ENCODE peak calls at places on chromosomes 3 and 15, in four cellular contexts. W is GM12878, V is K562, H is HepG2. J is an unnamed sample.
A peak's percentile ranks its signal among the peaks of the same experiment; 100 is the strongest.

GRCh38 chr3:171129827-171130226 is 103.3 kb upstream of the SLC2A2 start:
- DNase-seq in H (peak; percentile 58), V (no peak), W (no peak), J (no peak)

GRCh38 chr3:182682263-182683229 is 110.8 kb upstream of the ATP11B start:
- DNase-seq in H (peak; percentile 12), V (peak; percentile 53), W (peak; percentile 5), J (peak; percentile 85)

GRCh38 chr3:156723182-156723619 is 48.8 kb downstream of the TIPARP start:
- DNase-seq in H (no peak), W (no peak), V (no peak), J (no peak)

GRCh38 chr15:67892559-67893377 is 52.9 kb upstream of the RNU6-1 start:
- DNase-seq in W (no peak), V (no peak), H (no peak), J (no peak)

GRCh38 chr3:163943664-163944063 is 1134.6 kb downstream of the SI start:
- DNase-seq in V (no peak), H (no peak), W (no peak), J (no peak)

GRCh38 chr3:10353661-10354372 is 32.9 kb upstream of the SEC13 start:
- DNase-seq in H (no peak), V (no peak), W (no peak), J (no peak)

GRCh38 chr3:123405021-123405420 is 43.9 kb downstream of the ADCY5 start:
- DNase-seq in W (no peak), V (no peak), H (no peak), J (no peak)

GRCh38 chr3:39752751-39753150 is 56.7 kb upstream of the MYRIP start:
- DNase-seq in W (no peak), H (no peak), V (no peak), J (no peak)

GRCh38 chr3:193782280-193782654 is 189.3 kb downstream of the OPA1 start:
- DNase-seq in V (no peak), W (no peak), H (no peak), J (no peak)

GRCh38 chr3:112303811-112304325 is 9.9 kb upstream of the SLC9C1 start:
- DNase-seq in W (no peak), H (no peak), V (no peak), J (no peak)

GRCh38 chr15:68055224-68055705 is 1.1 kb downstream of the PIAS1 start:
- DNase-seq in W (peak; percentile 88), V (no peak), H (no peak), J (no peak)

GRCh38 chr3:63067999-63068645 is 192.9 kb upstream of the CADPS start:
- DNase-seq in H (peak; percentile 27), W (no peak), V (peak; percentile 10), J (peak; percentile 42)

GRCh38 chr15:77988386-77989301 is 88.9 kb downstream of the TBC1D2B start:
- DNase-seq in W (no peak), V (no peak), H (no peak), J (no peak)

GRCh38 chr3:171965088-171965712 is 74.2 kb upstream of the FNDC3B start:
- DNase-seq in W (no peak), H (peak; percentile 38), V (no peak), J (no peak)

GRCh38 chr15:56832125-56832524 is 86.3 kb upstream of the TCF12 start:
- DNase-seq in W (no peak), V (no peak), H (no peak), J (no peak)

GRCh38 chr15:47516576-47517371 is 200.5 kb upstream of the SEMA6D start:
- DNase-seq in V (no peak), W (no peak), H (no peak), J (no peak)

GRCh38 chr3:128504957-128505730 is 12.1 kb upstream of the GATA2 start:
- DNase-seq in W (no peak), H (no peak), V (no peak), J (no peak)

GRCh38 chr15:42456971-42457370 is 34.0 kb downstream of the ZNF106 start:
- DNase-seq in V (no peak), W (no peak), H (no peak), J (no peak)

GRCh38 chr15:97858278-97858677 is 102.2 kb upstream of the ARRDC4 start:
- DNase-seq in W (no peak), H (no peak), V (no peak), J (no peak)

GRCh38 chr3:148319161-148319915 is 378.4 kb upstream of the AGTR1 start:
- DNase-seq in H (no peak), V (no peak), W (peak; percentile 89), J (no peak)

GRCh38 chr3:195847061-195847950 is 35.6 kb upstream of the MUC4 start:
- DNase-seq in H (peak; percentile 83), V (no peak), W (no peak), J (no peak)

GRCh38 chr3:85584779-85585356 is 626.1 kb downstream of the CADM2 start:
- DNase-seq in W (no peak), H (no peak), V (no peak), J (no peak)

GRCh38 chr3:81684739-81685395 is 76.6 kb downstream of the GBE1 start:
- DNase-seq in V (peak; percentile 12), W (no peak), H (peak; percentile 20), J (no peak)

GRCh38 chr3:17640466-17640865 is 102.0 kb downstream of the TBC1D5 start:
- DNase-seq in H (no peak), W (no peak), V (no peak), J (no peak)

GRCh38 chr3:2096196-2096595 is 2.5 kb upstream of the CNTN4 start:
- DNase-seq in W (no peak), V (no peak), H (no peak), J (no peak)

GRCh38 chr3:46693897-46694235 is 387 bp upstream of the ALS2CL start:
- DNase-seq in V (no peak), H (no peak), W (no peak), J (no peak)

GRCh38 chr3:88713233-88713691 is 394.2 kb upstream of the EPHA3 start:
- DNase-seq in W (no peak), H (no peak), V (no peak), J (no peak)

GRCh38 chr15:61051570-61052031 is 177.5 kb downstream of the RORA start:
- DNase-seq in W (no peak), H (peak; percentile 24), V (no peak), J (peak; percentile 37)

GRCh38 chr15:74780983-74781672 is 752 bp upstream of the CSK start:
- DNase-seq in W (no peak), H (no peak), V (no peak), J (no peak)

GRCh38 chr3:50154840-50155490 is at the start of gene SEMA3F:
- DNase-seq in H (peak; percentile 32), V (peak; percentile 91), W (no peak), J (peak; percentile 67)

GRCh38 chr3:68007621-68008226 is 353.3 kb upstream of the SUCLG2 start:
- DNase-seq in W (no peak), H (no peak), V (no peak), J (peak; percentile 57)

GRCh38 chr15:29821416-29822099 is 710 bp downstream of the TJP1 start:
- DNase-seq in W (no peak), H (peak; percentile 74), V (peak; percentile 64), J (peak; percentile 86)

GRCh38 chr3:71006810-71007785 is 576.4 kb downstream of the FOXP1 start:
- DNase-seq in W (no peak), V (peak; percentile 8), H (peak; percentile 20), J (no peak)

GRCh38 chr3:12004741-12005513 is 739 bp downstream of the SYN2 start:
- DNase-seq in H (no peak), V (no peak), W (no peak), J (peak; percentile 56)

GRCh38 chr3:196180346-196180745 is 30.9 kb downstream of the ZDHHC19 start:
- DNase-seq in V (no peak), H (no peak), W (no peak), J (no peak)

GRCh38 chr3:63477494-63478129 is 174.9 kb upstream of the SNTN start:
- DNase-seq in H (peak; percentile 68), W (no peak), V (no peak), J (no peak)

GRCh38 chr3:122414391-122414790 is 1.5 kb downstream of the WDR5B start:
- DNase-seq in H (no peak), V (no peak), W (no peak), J (no peak)

GRCh38 chr3:57577786-57578185 is 19.4 kb downstream of the ARF4 start:
- DNase-seq in V (no peak), H (no peak), W (no peak), J (no peak)

GRCh38 chr3:57570051-57570450 is 14.0 kb downstream of the PDE12 start:
- DNase-seq in V (no peak), W (no peak), H (no peak), J (no peak)

GRCh38 chr3:57575966-57576610 is 20.0 kb downstream of the PDE12 start:
- DNase-seq in H (no peak), V (no peak), W (no peak), J (no peak)

GRCh38 chr3:57570878-57571277 is 14.8 kb downstream of the PDE12 start:
- DNase-seq in H (no peak), W (no peak), V (no peak), J (no peak)

GRCh38 chr3:57572096-57572495 is 16.0 kb downstream of the PDE12 start:
- DNase-seq in W (no peak), H (no peak), V (no peak), J (no peak)
- TF ChIP-seq ESRRA in W (no peak), H (no peak), V (no peak), J (no peak)

DNA sequence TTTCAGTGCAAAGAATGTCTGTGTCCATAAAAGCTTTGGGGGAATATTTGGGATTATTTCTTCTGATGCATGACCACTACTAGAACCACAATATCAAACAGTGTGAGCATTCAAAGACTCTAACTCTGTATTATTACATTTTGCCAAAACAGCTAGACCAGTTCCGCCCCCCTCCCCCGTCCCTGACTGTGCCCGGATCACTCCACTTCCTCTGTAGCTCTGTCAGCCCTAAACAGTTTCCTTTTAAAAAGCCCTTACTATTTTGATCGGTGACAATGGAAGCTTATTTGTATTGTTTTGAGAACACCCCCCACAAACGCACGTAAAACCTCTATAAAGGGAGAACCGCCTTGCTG is 36.6 kb upstream of the EPHB3 start:
- DNase-seq in W (no peak), V (no peak), H (no peak), J (no peak)
- TF ChIP-seq ATF2 in W (no peak), V (no peak), H (no peak), J (no peak)

GRCh38 chr3:187919990-187920389 is 174.7 kb upstream of the BCL6 start:
- DNase-seq in W (no peak), V (no peak), H (no peak), J (no peak)

GRCh38 chr3:187918081-187918644 is 172.9 kb upstream of the BCL6 start:
- DNase-seq in V (no peak), W (no peak), H (no peak), J (no peak)

GRCh38 chr3:187920871-187921270 is 175.6 kb upstream of the BCL6 start:
- DNase-seq in V (no peak), W (no peak), H (no peak), J (no peak)

GRCh38 chr3:187919535-187919934 is 174.3 kb upstream of the BCL6 start:
- DNase-seq in W (peak; percentile 24), H (no peak), V (no peak), J (no peak)

DNA sequence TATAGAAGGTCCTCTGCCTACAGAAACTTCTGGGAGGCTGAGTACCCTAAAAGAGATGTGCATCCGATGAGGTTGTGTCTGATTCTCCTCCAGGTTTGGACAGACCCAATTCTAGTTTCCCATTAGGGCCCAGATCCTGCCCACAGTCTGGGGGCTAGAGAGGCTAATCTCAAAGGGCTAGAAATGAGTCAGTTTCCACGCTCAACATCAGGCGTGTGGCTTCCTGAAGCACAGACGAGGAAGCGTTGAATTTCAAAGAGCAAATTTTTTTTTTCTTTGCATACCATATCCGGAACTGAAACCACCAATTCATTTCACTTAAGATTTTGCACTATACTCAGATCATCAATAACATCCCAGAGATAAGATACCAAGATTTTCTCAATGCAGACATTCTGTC is 173.8 kb upstream of the BCL6 start:
- DNase-seq in W (peak; percentile 40), V (no peak), H (no peak), J (no peak)
- TF ChIP-seq ESRRA in W (no peak), V (no peak), H (no peak), J (no peak)

GRCh38 chr15:81296673-81297072 is 27.3 kb downstream of the STARD5 start:
- DNase-seq in W (peak; percentile 95), H (no peak), V (no peak), J (no peak)
- TF ChIP-seq ATF2 in W (no peak), H (no peak), V (no peak), J (no peak)